ENCODE peak calls at places on chromosomes 5 and 9, in eight cellular contexts. One of them, this sample, is unnamed.

GRCh38 chr9:69261636-69262035 is 63.4 kb upstream of the ENTREP1 start:
- DNase-seq in mucosa of descending colon: no peak
- DNase-seq in glutamatergic neuron: no peak
- DNase-seq in stimulated activated CD4-positive, alpha-beta T cell treated with anti-CD3 and anti-CD28 coated beads, Interleukin-2, amount 100 ng/mL, for 48 hours: no peak
- DNase-seq in EL: no peak
- DNase-seq in activated T-helper 1 cell treated with anti-CD3 and anti-CD28 coated beads, Interleukin-12 subunit alpha, Interleukin-12 subunit beta, Interleukin-2, Interleukin-4 antibody, amounts not matched to agents 30 ng/mL and 10 ng/mL and 1 ng/mL, durations not matched to agents 14 hours and 24 hours and 36 hours: no peak
- DNase-seq in neural crest cell: no peak
- DNase-seq in sciatic nerve: no peak
- DNase-seq in this sample: no peak

GRCh38 chr5:58088941-58089340 is 370.9 kb downstream of the PLK2 start:
- DNase-seq in mucosa of descending colon: no peak
- DNase-seq in glutamatergic neuron: no peak
- DNase-seq in stimulated activated CD4-positive, alpha-beta T cell treated with anti-CD3 and anti-CD28 coated beads, Interleukin-2, amount 100 ng/mL, for 48 hours: no peak
- DNase-seq in EL: no peak
- DNase-seq in activated T-helper 1 cell treated with anti-CD3 and anti-CD28 coated beads, Interleukin-12 subunit alpha, Interleukin-12 subunit beta, Interleukin-2, Interleukin-4 antibody, amounts not matched to agents 30 ng/mL and 10 ng/mL and 1 ng/mL, durations not matched to agents 14 hours and 24 hours and 36 hours: no peak
- DNase-seq in neural crest cell: no peak
- DNase-seq in sciatic nerve: no peak
- DNase-seq in this sample: no peak

GRCh38 chr9:80550181-80550580 is 978.4 kb downstream of the TLE4 start:
- DNase-seq in mucosa of descending colon: no peak
- DNase-seq in glutamatergic neuron: no peak
- DNase-seq in stimulated activated CD4-positive, alpha-beta T cell treated with anti-CD3 and anti-CD28 coated beads, Interleukin-2, amount 100 ng/mL, for 48 hours: no peak
- DNase-seq in EL: peak; percentile 7
- DNase-seq in activated T-helper 1 cell treated with anti-CD3 and anti-CD28 coated beads, Interleukin-12 subunit alpha, Interleukin-12 subunit beta, Interleukin-2, Interleukin-4 antibody, amounts not matched to agents 30 ng/mL and 10 ng/mL and 1 ng/mL, durations not matched to agents 14 hours and 24 hours and 36 hours: no peak
- DNase-seq in neural crest cell: no peak
- DNase-seq in sciatic nerve: no peak
- DNase-seq in this sample: no peak

GRCh38 chr5:80195837-80196400 is 59.9 kb downstream of the SERINC5 start:
- DNase-seq in mucosa of descending colon: no peak
- DNase-seq in glutamatergic neuron: no peak
- DNase-seq in stimulated activated CD4-positive, alpha-beta T cell treated with anti-CD3 and anti-CD28 coated beads, Interleukin-2, amount 100 ng/mL, for 48 hours: no peak
- DNase-seq in EL: peak; percentile 27
- DNase-seq in activated T-helper 1 cell treated with anti-CD3 and anti-CD28 coated beads, Interleukin-12 subunit alpha, Interleukin-12 subunit beta, Interleukin-2, Interleukin-4 antibody, amounts not matched to agents 30 ng/mL and 10 ng/mL and 1 ng/mL, durations not matched to agents 14 hours and 24 hours and 36 hours: no peak
- DNase-seq in neural crest cell: no peak
- DNase-seq in sciatic nerve: no peak
- DNase-seq in this sample: no peak

GRCh38 chr5:14739538-14739937 is 75.0 kb downstream of the OTULIN start:
- DNase-seq in mucosa of descending colon: no peak
- DNase-seq in glutamatergic neuron: no peak
- DNase-seq in stimulated activated CD4-positive, alpha-beta T cell treated with anti-CD3 and anti-CD28 coated beads, Interleukin-2, amount 100 ng/mL, for 48 hours: no peak
- DNase-seq in EL: peak; percentile 78
- DNase-seq in activated T-helper 1 cell treated with anti-CD3 and anti-CD28 coated beads, Interleukin-12 subunit alpha, Interleukin-12 subunit beta, Interleukin-2, Interleukin-4 antibody, amounts not matched to agents 30 ng/mL and 10 ng/mL and 1 ng/mL, durations not matched to agents 14 hours and 24 hours and 36 hours: no peak
- DNase-seq in neural crest cell: no peak
- DNase-seq in sciatic nerve: no peak
- DNase-seq in this sample: peak; percentile 57

GRCh38 chr5:137205237-137205636 is 293.9 kb downstream of the SPOCK1 start:
- DNase-seq in mucosa of descending colon: no peak
- DNase-seq in glutamatergic neuron: no peak
- DNase-seq in stimulated activated CD4-positive, alpha-beta T cell treated with anti-CD3 and anti-CD28 coated beads, Interleukin-2, amount 100 ng/mL, for 48 hours: no peak
- DNase-seq in EL: no peak
- DNase-seq in activated T-helper 1 cell treated with anti-CD3 and anti-CD28 coated beads, Interleukin-12 subunit alpha, Interleukin-12 subunit beta, Interleukin-2, Interleukin-4 antibody, amounts not matched to agents 30 ng/mL and 10 ng/mL and 1 ng/mL, durations not matched to agents 14 hours and 24 hours and 36 hours: no peak
- DNase-seq in neural crest cell: no peak
- DNase-seq in sciatic nerve: no peak
- DNase-seq in this sample: no peak

GRCh38 chr5:1471997-1472963 is 27.0 kb upstream of the SLC6A3 start:
- DNase-seq in mucosa of descending colon: no peak
- DNase-seq in glutamatergic neuron: peak; percentile 5
- DNase-seq in stimulated activated CD4-positive, alpha-beta T cell treated with anti-CD3 and anti-CD28 coated beads, Interleukin-2, amount 100 ng/mL, for 48 hours: no peak
- DNase-seq in EL: no peak
- DNase-seq in activated T-helper 1 cell treated with anti-CD3 and anti-CD28 coated beads, Interleukin-12 subunit alpha, Interleukin-12 subunit beta, Interleukin-2, Interleukin-4 antibody, amounts not matched to agents 30 ng/mL and 10 ng/mL and 1 ng/mL, durations not matched to agents 14 hours and 24 hours and 36 hours: no peak
- DNase-seq in neural crest cell: no peak
- DNase-seq in sciatic nerve: peak; percentile 53
- DNase-seq in this sample: no peak

GRCh38 chr5:958701-959571 is 49.7 kb upstream of the NKD2 start:
- DNase-seq in mucosa of descending colon: peak; percentile 67
- DNase-seq in glutamatergic neuron: no peak
- DNase-seq in stimulated activated CD4-positive, alpha-beta T cell treated with anti-CD3 and anti-CD28 coated beads, Interleukin-2, amount 100 ng/mL, for 48 hours: no peak
- DNase-seq in EL: peak; percentile 57
- DNase-seq in activated T-helper 1 cell treated with anti-CD3 and anti-CD28 coated beads, Interleukin-12 subunit alpha, Interleukin-12 subunit beta, Interleukin-2, Interleukin-4 antibody, amounts not matched to agents 30 ng/mL and 10 ng/mL and 1 ng/mL, durations not matched to agents 14 hours and 24 hours and 36 hours: no peak
- DNase-seq in neural crest cell: no peak
- DNase-seq in sciatic nerve: no peak
- DNase-seq in this sample: peak; percentile 40

GRCh38 chr5:180802325-180803180 is at the start of gene MGAT1:
- DNase-seq in mucosa of descending colon: peak; percentile 92
- DNase-seq in glutamatergic neuron: peak; percentile 86
- DNase-seq in stimulated activated CD4-positive, alpha-beta T cell treated with anti-CD3 and anti-CD28 coated beads, Interleukin-2, amount 100 ng/mL, for 48 hours: peak; percentile 73
- DNase-seq in EL: peak; percentile 89
- DNase-seq in activated T-helper 1 cell treated with anti-CD3 and anti-CD28 coated beads, Interleukin-12 subunit alpha, Interleukin-12 subunit beta, Interleukin-2, Interleukin-4 antibody, amounts not matched to agents 30 ng/mL and 10 ng/mL and 1 ng/mL, durations not matched to agents 14 hours and 24 hours and 36 hours: peak; percentile 72
- DNase-seq in neural crest cell: peak; percentile 66
- DNase-seq in sciatic nerve: peak; percentile 94
- DNase-seq in this sample: peak; percentile 81

GRCh38 chr5:38783011-38783551 is 62.7 kb upstream of the OSMR start:
- DNase-seq in mucosa of descending colon: no peak
- DNase-seq in glutamatergic neuron: no peak
- DNase-seq in stimulated activated CD4-positive, alpha-beta T cell treated with anti-CD3 and anti-CD28 coated beads, Interleukin-2, amount 100 ng/mL, for 48 hours: no peak
- DNase-seq in EL: peak; percentile 94
- DNase-seq in activated T-helper 1 cell treated with anti-CD3 and anti-CD28 coated beads, Interleukin-12 subunit alpha, Interleukin-12 subunit beta, Interleukin-2, Interleukin-4 antibody, amounts not matched to agents 30 ng/mL and 10 ng/mL and 1 ng/mL, durations not matched to agents 14 hours and 24 hours and 36 hours: no peak
- DNase-seq in neural crest cell: no peak
- DNase-seq in sciatic nerve: no peak
- DNase-seq in this sample: peak; percentile 99